ENCODE peak calls at places on chromosomes 12 and 14, in five cellular contexts. One of them, this sample, is unnamed.

GRCh38 chr12:86389949-86390348 is 133.8 kb upstream of the MGAT4C start:
- DNase-seq in amniotic stem cell: no peak
- DNase-seq in activated T-helper 1 cell treated with Interleukin-2 at 50 U/mL for 16 hours: no peak
- DNase-seq in activated naive CD8-positive, alpha-beta T cell treated with anti-CD3 and anti-CD28 coated beads for 36 hours: no peak
- DNase-seq in astrocyte of the spinal cord: peak
- DNase-seq in this sample: no peak

GRCh38 chr12:85568395-85569103 is 267.7 kb downstream of the RASSF9 start:
- DNase-seq in amniotic stem cell: no peak
- DNase-seq in activated T-helper 1 cell treated with Interleukin-2 at 50 U/mL for 16 hours: no peak
- DNase-seq in activated naive CD8-positive, alpha-beta T cell treated with anti-CD3 and anti-CD28 coated beads for 36 hours: no peak
- DNase-seq in astrocyte of the spinal cord: no peak
- DNase-seq in this sample: no peak

GRCh38 chr14:102323102-102323501 is 3.6 kb downstream of the ZNF839 start:
- DNase-seq in amniotic stem cell: peak
- DNase-seq in activated T-helper 1 cell treated with Interleukin-2 at 50 U/mL for 16 hours: no peak
- DNase-seq in activated naive CD8-positive, alpha-beta T cell treated with anti-CD3 and anti-CD28 coated beads for 36 hours: peak
- DNase-seq in astrocyte of the spinal cord: peak
- DNase-seq in this sample: no peak

GRCh38 chr12:87806310-87806709 is 222.9 kb downstream of the C12orf50 start:
- DNase-seq in amniotic stem cell: no peak
- DNase-seq in activated T-helper 1 cell treated with Interleukin-2 at 50 U/mL for 16 hours: no peak
- DNase-seq in activated naive CD8-positive, alpha-beta T cell treated with anti-CD3 and anti-CD28 coated beads for 36 hours: no peak
- DNase-seq in astrocyte of the spinal cord: no peak
- DNase-seq in this sample: no peak

GRCh38 chr12:2675776-2676175 is 119.0 kb upstream of the FKBP4 start:
- DNase-seq in amniotic stem cell: no peak
- DNase-seq in activated T-helper 1 cell treated with Interleukin-2 at 50 U/mL for 16 hours: no peak
- DNase-seq in activated naive CD8-positive, alpha-beta T cell treated with anti-CD3 and anti-CD28 coated beads for 36 hours: no peak
- DNase-seq in astrocyte of the spinal cord: no peak
- DNase-seq in this sample: no peak

GRCh38 chr14:94056579-94057308 is 24.3 kb downstream of the DDX24 start:
- DNase-seq in amniotic stem cell: no peak
- DNase-seq in activated T-helper 1 cell treated with Interleukin-2 at 50 U/mL for 16 hours: no peak
- DNase-seq in activated naive CD8-positive, alpha-beta T cell treated with anti-CD3 and anti-CD28 coated beads for 36 hours: peak
- DNase-seq in astrocyte of the spinal cord: no peak
- DNase-seq in this sample: peak

GRCh38 chr12:81668475-81668874 is 90.7 kb downstream of the PPFIA2 start:
- DNase-seq in amniotic stem cell: peak
- DNase-seq in activated T-helper 1 cell treated with Interleukin-2 at 50 U/mL for 16 hours: no peak
- DNase-seq in activated naive CD8-positive, alpha-beta T cell treated with anti-CD3 and anti-CD28 coated beads for 36 hours: peak
- DNase-seq in astrocyte of the spinal cord: peak
- DNase-seq in this sample: no peak

GRCh38 chr12:43206396-43206795 is 345.6 kb downstream of the ADAMTS20 start:
- DNase-seq in amniotic stem cell: no peak
- DNase-seq in activated T-helper 1 cell treated with Interleukin-2 at 50 U/mL for 16 hours: no peak
- DNase-seq in activated naive CD8-positive, alpha-beta T cell treated with anti-CD3 and anti-CD28 coated beads for 36 hours: no peak
- DNase-seq in astrocyte of the spinal cord: peak
- DNase-seq in this sample: no peak